ENCODE peak calls at places on chromosomes 16 and 17, in seven cellular contexts. F is upper lobe of left lung, S is H1, O is spleen, V is stomach, N is HCT116, B is endothelial cell of umbilical vein. X is an unnamed sample. For H3K36me3 and H3K4me1, the result is how much of the 10 kb centered on the place peaks cover.

GRCh38 chr17:79664925-79665738 is 54.3 kb upstream of the RBFOX3 start:
- DNase-seq in S (no peak), V (peak), B (peak), O (no peak), N (peak), F (peak), X (peak)

GRCh38 chr16:50133214-50133613 is 19.9 kb upstream of the TENT4B start:
- DNase-seq in V (no peak), S (no peak), F (no peak), O (no peak), N (no peak), B (no peak), X (no peak)

GRCh38 chr16:26963109-26963508 is 103.6 kb upstream of the C16orf82 start:
- DNase-seq in N (peak), O (no peak), B (no peak), F (no peak), V (no peak), S (no peak), X (no peak)

GRCh38 chr16:55915116-55915827 is 40.1 kb upstream of the CES5A start:
- DNase-seq in B (no peak), N (no peak), S (no peak), V (no peak), F (no peak), O (no peak), X (no peak)

GRCh38 chr17:3738562-3739295 is 15.0 kb downstream of the HASPIN start:
- DNase-seq in N (no peak), F (no peak), B (no peak), V (peak), S (no peak), O (no peak), X (no peak)

GRCh38 chr17:48543854-48544355 is 1.0 kb downstream of the HOXB2 start:
- DNase-seq in B (no peak), O (no peak), F (peak), V (no peak), N (no peak), S (no peak), X (no peak)

GRCh38 chr17:81066771-81067315 is 31.9 kb downstream of the BAIAP2 start:
- DNase-seq in S (no peak), V (no peak), O (no peak), F (peak), N (no peak), B (no peak), X (no peak)

GRCh38 chr16:11672206-11673090 is 4.2 kb downstream of the SNN start:
- DNase-seq in V (no peak), S (no peak), F (no peak), B (no peak), N (no peak), O (peak), X (no peak)

GRCh38 chr17:30244853-30245385 is 9.4 kb upstream of the SLC6A4 start:
- DNase-seq in O (peak), F (no peak), S (no peak), V (no peak), B (no peak), N (no peak), X (no peak)

GRCh38 chr16:87086156-87086555 is 231.0 kb downstream of the C16orf95 start:
- DNase-seq in O (no peak), V (no peak), B (no peak), S (no peak), F (no peak), N (no peak), X (no peak)

GRCh38 chr16:27431773-27432599 is 30.0 kb downstream of the IL21R start:
- DNase-seq in B (no peak), F (no peak), V (peak), O (peak), N (no peak), S (no peak), X (peak)

GRCh38 chr17:29358421-29358820 is 31.7 kb upstream of the TAOK1 start:
- DNase-seq in F (no peak), B (no peak), O (no peak), S (no peak), N (no peak), V (no peak), X (no peak)

GRCh38 chr17:56185491-56185890 is 32.2 kb downstream of the ANKFN1 start:
- DNase-seq in B (peak), O (no peak), N (no peak), F (no peak), V (no peak), S (no peak), X (no peak)

GRCh38 chr17:19830061-19830460 is 37.7 kb downstream of the ULK2 start:
- DNase-seq in N (no peak), O (no peak), V (no peak), S (no peak), B (no peak), F (no peak), X (no peak)

GRCh38 chr16:4895366-4895765 is 41.6 kb downstream of the PPL start:
- DNase-seq in F (no peak), N (no peak), B (no peak), O (no peak), V (no peak), S (no peak), X (no peak)

GRCh38 chr16:53753431-53753830 is 49.5 kb downstream of the FTO start:
- DNase-seq in V (no peak), S (no peak), F (no peak), O (no peak), B (no peak), N (no peak), X (no peak)

GRCh38 chr17:37790153-37790552 is 45.3 kb upstream of the HNF1B start:
- DNase-seq in O (no peak), B (no peak), S (no peak), V (no peak), F (no peak), N (no peak), X (no peak)

GRCh38 chr17:8965394-8966168 is at the start of gene PIK3R5:
- DNase-seq in S (peak), N (no peak), V (peak), B (no peak), F (peak), O (peak), X (no peak)

GRCh38 chr17:43702636-43703035 is 40.9 kb upstream of the MEOX1 start:
- DNase-seq in N (no peak), O (no peak), F (no peak), V (no peak), B (no peak), S (no peak), X (no peak)

GRCh38 chr17:933168-934083 is 46.1 kb downstream of the NXN start:
- DNase-seq in F (no peak), O (no peak), N (peak), V (peak), S (no peak), B (peak), X (no peak)

GRCh38 chr17:45282683-45283644 is 21.1 kb upstream of the SPATA32 start:
- DNase-seq in B (no peak), O (no peak), F (no peak), S (no peak), V (no peak), N (no peak), X (peak)

GRCh38 chr17:71828182-71828596 is 292.6 kb upstream of the SOX9 start:
- DNase-seq in F (no peak), B (no peak), O (no peak), S (peak), N (no peak), V (no peak), X (no peak)

GRCh38 chr17:74950207-74950606 is 14.5 kb downstream of the OTOP3 start:
- DNase-seq in S (no peak), O (no peak), V (no peak), F (no peak), B (no peak), N (no peak), X (no peak)

GRCh38 chr17:79950306-79950705 is 85.4 kb downstream of the TBC1D16 start:
- DNase-seq in N (no peak), F (peak), V (peak), S (no peak), O (no peak), B (no peak), X (peak)

GRCh38 chr17:29176500-29177351 is 3.5 kb downstream of the MYO18A start:
- DNase-seq in V (peak), F (peak), B (peak), N (no peak), S (peak), O (peak), X (peak)

GRCh38 chr16:2530629-2531318 is 434 bp downstream of the CEMP1 start:
- DNase-seq in O (peak), N (no peak), V (no peak), F (peak), S (no peak), B (no peak), X (no peak)

GRCh38 chr17:5122586-5123342 is 6.9 kb downstream of the USP6 start:
- DNase-seq in V (peak), O (peak), B (no peak), F (peak), N (no peak), S (no peak), X (peak)

GRCh38 chr17:73468221-73468620 is 156.4 kb upstream of the CDC42EP4 start:
- DNase-seq in F (no peak), B (no peak), O (no peak), V (no peak), S (no peak), N (no peak), X (no peak)

GRCh38 chr17:11274106-11274505 is 33.1 kb downstream of the SHISA6 start:
- DNase-seq in S (no peak), B (no peak), V (no peak), F (no peak), O (no peak), N (no peak), X (no peak)

GRCh38 chr17:21302711-21303425 is 18.4 kb downstream of the MAP2K3 start:
- DNase-seq in B (peak), S (no peak), O (peak), F (peak), V (no peak), N (no peak), X (peak)

GRCh38 chr17:63437287-63438091 is 8.6 kb downstream of the CYB561 start:
- DNase-seq in S (no peak), V (peak), O (no peak), N (no peak), B (no peak), F (peak), X (no peak)

GRCh38 chr17:76266244-76266938 is 1.2 kb downstream of the UBALD2 start:
- DNase-seq in S (no peak), N (no peak), F (no peak), B (peak), V (no peak), O (no peak), X (no peak)

GRCh38 chr17:5562661-5563360 is 21.5 kb downstream of the NLRP1 start:
- DNase-seq in O (no peak), S (no peak), V (no peak), F (no peak), B (no peak), N (no peak), X (no peak)

GRCh38 chr17:56943505-56944125 is 17.2 kb downstream of the COIL start:
- DNase-seq in V (no peak), S (no peak), B (no peak), F (no peak), O (no peak), N (no peak), X (no peak)

GRCh38 chr17:65723356-65723928 is 162.0 kb upstream of the AXIN2 start:
- DNase-seq in N (no peak), F (no peak), V (no peak), O (no peak), S (no peak), B (peak), X (no peak)

GRCh38 chr17:72706396-72706981 is 386.0 kb downstream of the SLC39A11 start:
- DNase-seq in F (no peak), B (no peak), V (no peak), O (no peak), S (no peak), N (no peak), X (no peak)

DNA sequence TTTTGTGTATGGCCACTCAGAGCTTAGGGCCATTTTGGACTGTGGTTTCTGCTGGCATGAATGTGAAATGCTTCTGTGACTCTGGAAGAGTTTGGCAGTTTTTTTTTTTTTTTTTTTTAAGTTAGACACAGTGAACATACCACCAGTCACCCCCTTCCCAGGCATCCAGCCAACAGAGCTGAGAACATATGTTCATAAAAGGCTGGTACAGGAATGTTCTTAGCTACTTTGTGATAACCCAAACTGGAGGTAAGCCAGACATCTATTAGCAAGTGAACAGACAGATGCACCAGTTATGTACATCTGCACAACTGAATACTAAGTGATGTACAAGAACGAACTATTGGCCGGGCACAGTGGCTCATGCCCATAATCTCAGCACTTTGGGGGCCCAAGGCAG is 92.7 kb downstream of the ABCC1 start:
- DNase-seq in F (no peak), N (no peak), B (peak), V (peak), S (no peak), O (no peak), X (no peak)
- H3K36me3 ChIP-seq in F (under half), N (under half), B (under half), V (under half), S (under half), O (half or more), X (under half)

DNA sequence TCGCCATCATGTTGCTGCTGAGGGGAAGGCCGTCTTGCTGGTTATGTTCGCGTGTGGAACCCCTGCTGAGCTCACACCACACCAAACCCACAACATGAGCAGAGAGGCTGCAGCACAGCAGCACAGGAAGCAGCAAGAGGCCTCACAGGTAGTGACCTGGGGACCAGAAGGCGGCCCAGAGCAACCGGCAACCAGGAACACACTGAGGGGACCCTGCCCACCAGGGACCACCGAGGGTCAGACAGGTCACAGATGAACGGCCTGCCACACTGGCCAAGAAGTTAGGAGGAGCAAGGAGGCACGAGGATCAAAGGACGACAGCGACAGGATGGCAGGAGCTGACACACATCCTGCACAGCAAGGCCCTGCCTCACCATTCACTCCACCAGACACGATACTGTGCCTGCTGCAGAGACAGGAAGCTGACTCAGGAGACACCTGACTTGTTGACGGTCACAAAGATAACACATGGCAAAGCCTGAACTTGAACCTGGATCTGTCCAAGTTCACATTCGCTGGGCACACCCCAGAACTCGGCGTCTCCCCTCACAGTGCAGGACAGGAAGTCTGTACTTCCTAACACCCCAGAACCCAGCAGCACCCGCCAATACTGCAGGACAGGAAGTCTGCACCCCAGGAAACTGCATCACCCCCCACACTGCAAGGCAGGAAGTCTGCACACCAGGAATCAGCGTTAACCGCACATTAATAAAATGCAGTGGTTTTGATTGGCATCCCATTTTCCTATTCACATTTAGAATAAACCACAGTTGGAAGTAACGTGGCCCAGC is 98.5 kb downstream of the ZNF778 start:
- DNase-seq in V (peak), B (peak), O (peak), N (no peak), F (peak), S (no peak), X (no peak)
- H3K4me1 ChIP-seq in V (half or more), B (half or more), O (half or more), N (half or more), F (half or more), S (under half), X (half or more)

GRCh38 chr16:76780556-76780955 is 410.4 kb upstream of the MON1B start:
- DNase-seq in F (no peak), S (no peak), N (no peak), B (no peak), O (no peak), V (no peak), X (no peak)
- TF ChIP-seq POLR2AphosphoS5 in F (no peak), S (no peak), N (no peak), B (no peak), O (no peak), V (no peak), X (no peak)

GRCh38 chr16:84086357-84086756 is 30.4 kb downstream of the MBTPS1 start:
- DNase-seq in O (no peak), V (no peak), B (no peak), S (no peak), N (no peak), F (no peak), X (no peak)
- H3K36me3 ChIP-seq in O (half or more), V (half or more), B (under half), S (under half), N (under half), F (under half), X (under half)

GRCh38 chr17:78360371-78361226 is 722 bp upstream of the SOCS3 start:
- DNase-seq in F (peak), B (peak), S (peak), N (peak), O (peak), V (peak), X (peak)

GRCh38 chr17:78361227-78361683 is 1.4 kb upstream of the SOCS3 start:
- DNase-seq in S (no peak), O (no peak), V (no peak), N (no peak), F (no peak), B (no peak), X (no peak)

GRCh38 chr17:78359936-78360370 is at the start of gene SOCS3:
- DNase-seq in N (peak), F (peak), O (peak), B (peak), S (peak), V (peak), X (peak)

GRCh38 chr17:78362671-78363070 is 2.8 kb upstream of the SOCS3 start:
- DNase-seq in O (no peak), F (no peak), B (no peak), V (no peak), N (no peak), S (no peak), X (no peak)

GRCh38 chr17:78362232-78362631 is 2.4 kb upstream of the SOCS3 start:
- DNase-seq in V (no peak), F (no peak), O (no peak), S (no peak), B (no peak), N (no peak), X (no peak)
- H3K4me1 ChIP-seq in V (under half), F (half or more), O (under half), S (half or more), B (under half), N (under half), X (under half)

GRCh38 chr16:65745-66144 is 6.7 kb downstream of the RHBDF1 start:
- DNase-seq in B (peak), V (peak), N (peak), S (no peak), O (peak), F (peak), X (peak)

GRCh38 chr16:69181-69580 is 3.2 kb downstream of the RHBDF1 start:
- DNase-seq in B (no peak), S (no peak), O (no peak), V (no peak), F (no peak), N (no peak), X (no peak)

GRCh38 chr16:67183-67791 is 5.1 kb downstream of the RHBDF1 start:
- DNase-seq in N (no peak), F (no peak), V (no peak), B (no peak), S (no peak), O (peak), X (no peak)

GRCh38 chr16:66309-67182 is 5.9 kb downstream of the RHBDF1 start:
- DNase-seq in B (no peak), N (no peak), S (no peak), V (no peak), F (no peak), O (peak), X (no peak)

GRCh38 chr16:67884-68789 is 4.3 kb downstream of the RHBDF1 start:
- DNase-seq in S (no peak), V (no peak), B (no peak), O (peak), F (no peak), N (no peak), X (peak)
- TF ChIP-seq POLR2AphosphoS5 in S (no peak), V (no peak), B (no peak), O (no peak), F (no peak), N (no peak), X (peak)

GRCh38 chr16:3745751-3746355 is 28.5 kb upstream of the TRAP1 start:
- DNase-seq in N (no peak), F (no peak), V (no peak), O (peak), B (peak), S (no peak), X (peak)
- H3K36me3 ChIP-seq in N (under half), F (half or more), V (half or more), O (half or more), B (under half), S (under half), X (under half)

DNA sequence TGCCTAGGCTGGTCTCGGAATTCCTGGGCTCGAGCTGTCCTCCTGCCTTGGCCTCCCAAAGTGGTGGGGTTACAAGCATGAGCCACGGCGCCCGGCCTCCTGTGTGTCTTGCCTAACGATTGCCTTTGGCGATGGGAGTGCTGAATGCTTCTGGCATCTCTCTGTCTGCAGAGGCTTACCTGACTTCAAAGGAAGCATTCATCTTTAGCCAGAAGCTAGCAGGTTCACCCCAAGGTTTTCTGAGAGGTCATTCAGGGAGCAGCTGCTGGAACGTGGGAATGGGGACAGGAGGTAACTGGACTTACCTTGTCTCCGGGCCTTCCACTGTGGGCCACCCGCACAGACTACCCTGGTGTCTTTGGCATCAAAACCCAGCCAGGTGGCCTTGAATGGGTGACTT is 54.7 kb downstream of the PLCG2 start:
- DNase-seq in S (no peak), F (no peak), O (no peak), B (no peak), N (no peak), V (no peak), X (no peak)
- H3K4me1 ChIP-seq in S (under half), F (under half), O (half or more), B (under half), N (under half), V (under half), X (under half)

X was measured in sigmoid colon.